ENCODE peak calls at places on chromosomes 3 and 15, in four cellular contexts. T is GM12878, E is HepG2, Y is H1. M is an unnamed sample. For H3K4me1, the result is how much of the 10 kb centered on the place peaks cover.

GRCh38 chr3:23259515-23259914 is 56.4 kb downstream of the UBE2E2 start:
- DNase-seq in T (no peak), E (no peak), Y (no peak), M (no peak)

GRCh38 chr15:85580914-85581313 is 200.5 kb downstream of the AKAP13 start:
- DNase-seq in T (no peak), E (no peak), Y (no peak), M (no peak)

GRCh38 chr3:141930801-141931200 is 54.4 kb downstream of the ATP1B3 start:
- DNase-seq in T (no peak), E (no peak), Y (peak), M (no peak)

GRCh38 chr3:175121225-175121624 is 262.1 kb downstream of the NAALADL2 start:
- DNase-seq in T (no peak), E (no peak), Y (peak), M (peak)

GRCh38 chr15:73369073-73369694 is 426 bp upstream of the HCN4 start:
- DNase-seq in T (no peak), E (no peak), Y (peak), M (no peak)

GRCh38 chr3:15476378-15476777 is 45.1 kb downstream of the COLQ start:
- DNase-seq in T (no peak), E (no peak), Y (no peak), M (no peak)

GRCh38 chr15:92117301-92117731 is 263.8 kb downstream of the SLCO3A1 start:
- DNase-seq in T (no peak), E (no peak), Y (no peak), M (no peak)

GRCh38 chr3:23376516-23377248 is 173.6 kb downstream of the UBE2E2 start:
- DNase-seq in T (no peak), E (no peak), Y (no peak), M (no peak)

GRCh38 chr3:39166134-39166710 is 12.8 kb upstream of the CSRNP1 start:
- DNase-seq in T (no peak), E (no peak), Y (no peak), M (no peak)

GRCh38 chr15:50416920-50417319 is 7.3 kb upstream of the USP8 start:
- DNase-seq in T (no peak), E (no peak), Y (no peak), M (no peak)

GRCh38 chr15:73051402-73051810 is 857 bp upstream of the NEO1 start:
- DNase-seq in T (no peak), E (no peak), Y (no peak), M (no peak)

GRCh38 chr3:12347301-12347700 is 58.4 kb downstream of the PPARG start:
- DNase-seq in T (no peak), E (no peak), Y (no peak), M (no peak)

GRCh38 chr3:58021962-58022361 is 13.7 kb downstream of the FLNB start:
- DNase-seq in T (no peak), E (peak), Y (no peak), M (no peak)

GRCh38 chr15:80948651-80949292 is 40.8 kb downstream of the MESD start:
- DNase-seq in T (no peak), E (no peak), Y (no peak), M (no peak)

GRCh38 chr3:18885612-18886011 is 262.7 kb upstream of the KCNH8 start:
- DNase-seq in T (no peak), E (no peak), Y (no peak), M (no peak)

GRCh38 chr3:128598884-128599664 is 51.5 kb downstream of the RPN1 start:
- DNase-seq in T (no peak), E (no peak), Y (no peak), M (no peak)

GRCh38 chr3:177831361-177831760 is 634.1 kb upstream of the TBL1XR1 start:
- DNase-seq in T (no peak), E (no peak), Y (no peak), M (no peak)

GRCh38 chr15:65388306-65389080 is 10.7 kb upstream of the IGDCC3 start:
- DNase-seq in T (no peak), E (no peak), Y (no peak), M (no peak)

GRCh38 chr3:179038216-179038898 is 33.3 kb downstream of the ZMAT3 start:
- DNase-seq in T (no peak), E (no peak), Y (no peak), M (no peak)

GRCh38 chr3:72692959-72693518 is 155.2 kb downstream of the SHQ1 start:
- DNase-seq in T (no peak), E (no peak), Y (no peak), M (no peak)

GRCh38 chr15:29774900-29775299 is 47.4 kb downstream of the TJP1 start:
- DNase-seq in T (no peak), E (peak), Y (no peak), M (no peak)

GRCh38 chr3:141656771-141657170 is 81.3 kb upstream of the RNF7 start:
- DNase-seq in T (no peak), E (no peak), Y (no peak), M (no peak)

GRCh38 chr3:65583203-65583602 is 455.5 kb downstream of the MAGI1 start:
- DNase-seq in T (no peak), E (no peak), Y (no peak), M (no peak)

GRCh38 chr15:87724330-87724729 is 532.2 kb downstream of the NTRK3 start:
- DNase-seq in T (no peak), E (no peak), Y (no peak), M (no peak)

GRCh38 chr15:40256642-40257235 is 17.9 kb downstream of the PAK6 start:
- DNase-seq in T (no peak), E (no peak), Y (no peak), M (no peak)

GRCh38 chr3:117463716-117464115 is 754.1 kb downstream of the TUSC7 start:
- DNase-seq in T (no peak), E (no peak), Y (no peak), M (no peak)

GRCh38 chr15:71530116-71530515 is 280.2 kb upstream of the NR2E3 start:
- DNase-seq in T (no peak), E (no peak), Y (no peak), M (no peak)

GRCh38 chr15:85964471-85964870 is 115.2 kb upstream of the AGBL1 start:
- DNase-seq in T (no peak), E (no peak), Y (no peak), M (no peak)

GRCh38 chr3:189621948-189622603 is 9.1 kb upstream of the TP63 start:
- DNase-seq in T (no peak), E (no peak), Y (no peak), M (no peak)

GRCh38 chr15:50145451-50145872 is 26.4 kb upstream of the ATP8B4 start:
- DNase-seq in T (peak), E (peak), Y (no peak), M (peak)

DNA sequence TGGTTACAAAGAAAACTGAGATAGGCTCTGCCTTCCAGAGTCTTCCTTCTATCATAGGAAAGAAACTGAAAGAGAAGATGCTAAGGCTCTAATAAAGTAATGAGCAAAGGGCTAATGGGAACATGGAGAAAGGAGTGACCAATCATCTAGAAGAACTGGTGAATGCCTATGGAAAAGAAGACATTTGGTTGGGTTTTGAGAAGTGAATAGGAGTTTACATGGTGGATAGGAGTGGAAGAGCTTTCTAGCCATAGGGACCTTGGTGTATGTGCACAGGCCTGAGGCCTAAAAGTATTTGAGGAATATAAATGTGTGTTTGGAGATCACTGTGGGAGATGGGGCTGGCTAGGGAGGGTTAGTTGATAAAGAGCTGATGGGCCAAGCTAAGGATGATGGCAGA is 6.8 kb downstream of the LPP start:
- DNase-seq in T (no peak), E (no peak), Y (no peak), M (no peak)
- H3K4me1 ChIP-seq in T (under half), E (half or more), Y (under half), M (under half)

GRCh38 chr15:101266787-101267186 is 10.5 kb downstream of the SELENOS start:
- DNase-seq in T (no peak), E (no peak), Y (no peak), M (no peak)

GRCh38 chr15:101266034-101266433 is 11.3 kb downstream of the SELENOS start:
- DNase-seq in T (no peak), E (no peak), Y (no peak), M (no peak)

GRCh38 chr15:101264911-101265641 is 12.2 kb downstream of the SELENOS start:
- DNase-seq in T (peak), E (no peak), Y (no peak), M (no peak)

GRCh38 chr15:101269479-101270223 is 7.6 kb downstream of the SELENOS start:
- DNase-seq in T (no peak), E (no peak), Y (no peak), M (no peak)

GRCh38 chr15:101267320-101268104 is 9.8 kb downstream of the SELENOS start:
- DNase-seq in T (no peak), E (no peak), Y (no peak), M (no peak)
- TF ChIP-seq SUZ12 in T (no peak), E (no peak), Y (no peak), M (no peak)

DNA sequence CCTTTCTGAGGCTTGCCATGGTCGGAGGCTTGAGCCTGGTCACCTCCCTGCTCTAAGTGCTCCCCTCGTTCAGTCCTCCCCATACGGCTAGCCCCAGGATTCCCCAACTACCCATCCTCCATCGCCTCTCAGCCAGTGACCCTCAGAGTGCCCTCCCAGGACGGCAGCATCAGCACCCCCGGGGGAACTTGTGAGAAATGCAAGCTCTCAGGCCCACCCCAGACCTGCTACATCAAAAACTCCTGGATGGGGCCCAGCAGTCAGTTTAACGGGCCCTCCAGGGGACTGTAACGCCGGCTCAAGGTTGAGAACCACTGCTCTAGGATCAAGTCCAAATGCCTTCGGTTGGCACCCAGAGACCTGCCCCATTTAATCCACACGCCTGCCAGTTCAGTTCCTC is 6.9 kb downstream of the ADAMTS17 start:
- DNase-seq in T (no peak), E (no peak), Y (no peak), M (no peak)
- H3K4me3 ChIP-seq in T (no peak), E (no peak), Y (no peak), M (no peak)

DNA sequence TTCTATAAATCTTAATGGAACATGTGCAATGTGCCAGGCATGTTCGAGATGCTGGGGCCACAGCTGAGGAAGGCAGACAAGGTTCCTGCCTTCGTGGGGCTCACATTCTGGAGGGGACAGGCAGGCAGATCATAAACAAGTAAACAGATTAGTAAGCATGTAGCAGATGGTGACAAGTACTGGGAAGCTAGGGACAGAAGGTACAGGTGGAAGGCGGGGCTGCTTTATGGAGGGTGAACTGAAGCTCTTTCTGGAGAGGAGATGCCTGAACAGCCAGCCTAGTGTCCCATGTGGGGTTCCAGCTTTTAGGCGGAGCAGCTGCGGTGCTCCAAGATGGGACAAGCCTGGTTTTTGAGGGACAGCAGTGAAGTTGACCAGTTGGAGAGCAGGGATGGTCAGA is 74.7 kb upstream of the SNRK start:
- DNase-seq in T (no peak), E (no peak), Y (no peak), M (no peak)
- H3K4me1 ChIP-seq in T (under half), E (under half), Y (under half), M (under half)

GRCh38 chr3:115980709-115981108 is 357.4 kb downstream of the GAP43 start:
- DNase-seq in T (no peak), E (no peak), Y (no peak), M (no peak)

GRCh38 chr3:115974940-115975339 is 351.6 kb downstream of the GAP43 start:
- DNase-seq in T (no peak), E (no peak), Y (no peak), M (no peak)

GRCh38 chr3:115975796-115976195 is 352.5 kb downstream of the GAP43 start:
- DNase-seq in T (no peak), E (no peak), Y (no peak), M (no peak)

GRCh38 chr3:115977866-115978265 is 354.6 kb downstream of the GAP43 start:
- DNase-seq in T (no peak), E (no peak), Y (no peak), M (no peak)

DNA sequence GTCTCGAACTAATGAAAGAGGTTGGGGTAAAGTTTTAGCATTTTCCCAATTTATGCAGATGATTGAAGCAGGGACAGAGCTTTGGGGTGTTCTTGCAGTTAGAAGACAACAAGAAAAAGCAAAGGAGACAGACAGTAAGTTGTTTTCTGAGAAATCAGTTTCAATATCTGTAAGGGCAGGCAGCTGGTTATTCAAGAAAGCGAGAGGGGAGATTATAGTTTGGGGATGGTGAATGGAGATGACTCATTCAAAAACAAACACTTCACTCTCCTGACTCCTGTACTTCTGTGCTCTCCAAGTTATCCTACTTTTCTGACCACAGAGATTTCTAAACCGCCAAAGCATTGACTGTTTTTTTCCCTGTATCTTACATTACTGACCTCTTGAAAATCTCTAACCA is 352.0 kb downstream of the GAP43 start:
- DNase-seq in T (no peak), E (peak), Y (no peak), M (no peak)
- TF ChIP-seq SUZ12 in T (no peak), E (no peak), Y (no peak), M (no peak)

GRCh38 chr3:111911446-111911845 is 52.4 kb downstream of the PHLDB2 start:
- DNase-seq in T (no peak), E (no peak), Y (no peak), M (no peak)

GRCh38 chr3:111913163-111913763 is 54.2 kb downstream of the PHLDB2 start:
- DNase-seq in T (no peak), E (no peak), Y (no peak), M (no peak)

GRCh38 chr3:111907151-111907550 is 48.1 kb downstream of the PHLDB2 start:
- DNase-seq in T (no peak), E (no peak), Y (no peak), M (no peak)

GRCh38 chr3:111906667-111907066 is 47.6 kb downstream of the PHLDB2 start:
- DNase-seq in T (no peak), E (no peak), Y (no peak), M (no peak)

GRCh38 chr3:111910806-111911205 is 51.7 kb downstream of the PHLDB2 start:
- DNase-seq in T (no peak), E (no peak), Y (no peak), M (no peak)
- H3K4me3 ChIP-seq in T (no peak), E (no peak), Y (no peak), M (no peak)

DNA sequence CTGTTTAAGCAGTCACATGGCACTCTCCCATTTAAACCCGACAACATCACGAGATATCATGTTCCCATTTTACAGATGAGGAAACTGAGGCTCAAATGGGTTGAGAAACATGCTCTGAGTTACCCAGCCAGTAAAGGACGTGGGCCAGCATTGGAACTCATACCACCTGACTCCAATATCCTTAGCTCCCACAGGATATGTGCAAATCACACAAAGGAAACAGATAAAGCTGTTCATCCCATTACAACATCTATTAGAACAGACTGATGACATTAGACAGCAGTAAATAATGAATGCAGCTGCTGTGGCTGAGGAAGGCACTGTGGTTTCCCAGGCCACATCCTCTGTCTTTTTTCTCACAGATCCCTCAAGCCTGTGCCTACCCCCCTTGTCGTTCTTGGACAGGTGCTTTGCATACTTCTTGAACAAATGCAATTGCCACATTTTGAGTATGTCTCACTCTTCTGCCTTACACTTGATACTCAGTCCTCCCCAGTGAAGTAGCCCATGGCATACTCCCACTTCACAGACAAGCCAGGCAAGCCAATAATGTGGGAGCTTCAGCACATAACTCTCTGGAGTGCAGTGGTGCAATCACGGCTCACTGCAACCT is 17.7 kb downstream of the FRMD4B start:
- DNase-seq in T (peak), E (no peak), Y (no peak), M (no peak)
- H3K4me1 ChIP-seq in T (under half), E (under half), Y (under half), M (under half)

DNA sequence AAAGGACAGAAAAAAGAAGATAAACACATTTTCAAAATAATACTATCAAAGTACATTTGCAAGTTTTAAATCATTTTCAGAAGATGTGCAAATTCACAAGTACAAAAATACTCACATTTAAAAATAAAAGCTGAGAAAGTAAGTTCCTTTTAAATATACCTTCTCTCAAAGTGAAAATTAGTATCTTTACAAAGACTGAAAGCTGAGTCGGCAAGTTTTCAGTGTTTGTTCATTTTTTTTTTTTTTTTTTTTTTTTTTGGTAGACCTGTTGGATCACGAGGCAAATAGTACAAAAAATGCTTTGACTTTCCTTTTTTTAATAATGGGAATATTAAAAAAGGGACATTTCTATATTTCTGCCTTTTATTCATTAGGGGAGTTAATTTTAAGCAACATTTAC is 317.8 kb downstream of the LSAMP start:
- DNase-seq in T (no peak), E (no peak), Y (no peak), M (no peak)
- TF ChIP-seq SUZ12 in T (no peak), E (no peak), Y (no peak), M (no peak)

GRCh38 chr15:32033186-32033890 is 3.0 kb downstream of the CHRNA7 start:
- DNase-seq in T (no peak), E (no peak), Y (no peak), M (no peak)

GRCh38 chr15:32029409-32029861 is 880 bp upstream of the CHRNA7 start:
- DNase-seq in T (no peak), E (no peak), Y (peak), M (no peak)

GRCh38 chr15:32030795-32031194 is 480 bp downstream of the CHRNA7 start:
- DNase-seq in T (no peak), E (no peak), Y (no peak), M (no peak)

GRCh38 chr15:32029862-32030781 is at the start of gene CHRNA7:
- DNase-seq in T (no peak), E (peak), Y (peak), M (peak)

DNA sequence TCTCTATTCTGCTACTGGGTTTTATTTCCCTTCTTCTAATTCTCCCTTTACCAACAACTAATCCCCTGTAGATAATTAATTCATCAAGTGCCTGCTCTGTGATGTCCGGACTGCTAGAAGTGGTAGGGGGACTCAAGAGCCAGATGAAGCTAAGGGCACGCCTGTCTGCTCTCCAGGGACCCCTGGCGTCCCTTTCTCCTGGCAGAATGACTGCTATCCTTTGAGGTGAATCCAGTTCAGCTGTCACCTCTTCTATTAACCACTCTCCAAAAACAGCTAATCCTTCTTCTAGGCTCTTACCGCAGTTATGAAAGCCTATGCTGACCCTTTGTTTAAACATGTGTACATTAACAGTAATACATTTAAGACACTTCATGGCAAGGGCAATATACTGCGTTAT is 1.4 kb upstream of the CHRNA7 start:
- DNase-seq in T (no peak), E (no peak), Y (peak), M (no peak)
- H3K4me3 ChIP-seq in T (no peak), E (no peak), Y (peak), M (peak)